ENCODE peak calls at places on chromosomes 13 and 19, in five cellular contexts. G is PC-9; I is AG10803; A is fibroblast of the aortic adventitia; Y is CD8-positive, alpha-beta T cell. W is an unnamed sample.

GRCh38 chr19:4390862-4391693 is 9.3 kb downstream of the SH3GL1 start:
- DNase-seq in Y (no peak), I (no peak), A (peak; percentile 38), G (no peak), W (no peak)

GRCh38 chr13:94239135-94239534 is 240.3 kb downstream of the DCT start:
- DNase-seq in Y (no peak), A (peak; percentile 57), I (peak; percentile 73), G (no peak), W (no peak)

GRCh38 chr13:40637644-40638043 is 28.8 kb downstream of the FOXO1 start:
- DNase-seq in A (no peak), G (no peak), Y (no peak), I (no peak), W (no peak)

GRCh38 chr19:47369923-47370625 is 21.0 kb downstream of the DHX34 start:
- DNase-seq in Y (no peak), A (peak; percentile 33), I (peak; percentile 61), G (peak; percentile 54), W (no peak)

GRCh38 chr13:30319703-30320102 is 12.4 kb upstream of the KATNAL1 start:
- DNase-seq in G (no peak), A (peak; percentile 55), I (peak; percentile 75), Y (no peak), W (no peak)

GRCh38 chr19:2623743-2624142 is 78.8 kb downstream of the GNG7 start:
- DNase-seq in G (no peak), A (no peak), I (no peak), Y (no peak), W (no peak)

GRCh38 chr13:34340534-34340933 is 522.6 kb downstream of the RFC3 start:
- DNase-seq in I (peak; percentile 79), A (peak; percentile 54), Y (no peak), G (peak; percentile 13), W (no peak)

GRCh38 chr19:2016041-2016807 is 710 bp upstream of the BTBD2 start:
- DNase-seq in I (peak; percentile 90), Y (peak; percentile 24), A (peak; percentile 89), G (peak; percentile 57), W (peak; percentile 60)

DNA sequence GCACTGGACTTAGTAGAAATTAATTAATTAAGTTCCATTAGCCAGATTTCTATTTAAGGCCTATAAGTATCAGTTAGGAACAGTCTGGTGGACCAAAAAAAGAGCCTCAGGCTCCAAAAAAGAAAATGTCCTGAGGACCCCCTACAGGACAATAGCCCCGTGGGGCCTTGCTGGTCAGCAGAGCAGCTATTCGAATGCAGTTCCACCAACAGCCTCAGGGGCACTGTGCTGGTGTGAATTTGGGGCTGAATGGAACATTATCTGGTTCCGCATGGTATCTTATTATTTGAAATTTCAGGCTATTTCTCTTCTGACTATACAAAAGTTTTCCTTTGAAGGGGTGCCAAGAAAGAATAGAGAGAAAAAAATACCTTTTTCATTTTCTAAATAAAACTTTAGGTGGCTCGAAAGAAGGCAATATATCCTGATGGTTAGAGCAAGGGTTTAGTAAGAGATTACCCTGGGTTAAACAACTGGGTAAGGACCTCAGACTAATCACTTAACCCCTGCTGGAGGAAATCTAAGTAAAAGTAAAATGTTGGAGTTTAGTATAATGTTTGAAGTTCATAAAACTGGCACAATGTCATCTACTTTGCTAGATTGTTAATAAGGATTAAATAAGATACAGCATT is 147.2 kb downstream of the MIPEP start:
- DNase-seq in A (no peak), I (no peak), G (no peak), Y (no peak), W (peak; percentile 6)
- TF ChIP-seq CTCF in A (peak; percentile 54), I (peak; percentile 42), G (peak; percentile 59), Y (no peak), W (no peak)

DNA sequence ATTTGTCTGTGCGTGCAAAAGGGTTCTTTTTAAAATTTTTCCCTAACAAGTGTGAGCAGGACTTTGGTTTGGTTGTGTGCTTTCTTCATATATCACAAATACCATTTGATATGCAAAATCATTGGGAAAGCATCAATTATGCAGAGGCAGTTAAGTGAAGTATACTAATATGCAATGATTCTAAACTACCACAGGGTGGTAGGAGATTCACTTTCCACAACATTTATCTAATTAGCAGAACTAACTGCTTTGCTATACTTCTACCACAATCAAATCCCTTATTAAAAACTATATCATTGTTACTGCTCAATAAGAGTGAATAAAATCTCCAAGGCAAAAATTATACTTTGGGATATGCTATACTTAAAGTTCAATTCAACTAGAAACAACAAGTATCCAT is 2738.9 kb upstream of the PCDH20 start:
- DNase-seq in Y (no peak), I (peak; percentile 28), G (no peak), A (peak; percentile 71), W (no peak)
- TF ChIP-seq CTCF in Y (no peak), I (peak; percentile 48), G (peak; percentile 36), A (peak; percentile 44), W (no peak)

GRCh38 chr13:46553886-46554855 is 1.2 kb downstream of the LRCH1 start:
- DNase-seq in G (peak; percentile 49), Y (peak; percentile 47), A (peak; percentile 79), I (peak; percentile 78), W (peak; percentile 66)
- TF ChIP-seq CTCF in G (peak; percentile 33), Y (no peak), A (peak; percentile 25), I (peak; percentile 36), W (no peak)

GRCh38 chr19:20060282-20060681 is 17.5 kb upstream of the ZNF90 start:
- DNase-seq in I (no peak), G (no peak), A (no peak), Y (no peak), W (no peak)
- TF ChIP-seq CTCF in I (no peak), G (no peak), A (no peak), Y (no peak), W (no peak)